ENCODE peak calls at places on chromosomes 11 and 22, in seven cellular contexts. One of them, this sample, is unnamed.

GRCh38 chr11:12244156-12244555 is 133.2 kb upstream of the PARVA start:
- DNase-seq in mesendoderm: no peak
- DNase-seq in H1: no peak
- DNase-seq in H9: no peak
- DNase-seq in neuronal stem cell: no peak
- DNase-seq in mesenchymal stem cell: no peak
- DNase-seq in IMR-90: no peak
- DNase-seq in this sample: no peak

GRCh38 chr11:20097319-20098221 is 62.7 kb downstream of the DBX1 start:
- DNase-seq in H9: no peak
- DNase-seq in neuronal stem cell: no peak
- DNase-seq in H1: no peak
- DNase-seq in mesenchymal stem cell: peak; percentile 63
- DNase-seq in mesendoderm: no peak
- DNase-seq in IMR-90: peak; percentile 93
- DNase-seq in this sample: no peak

GRCh38 chr22:49992921-49993648 is 19.5 kb downstream of the IL17REL start:
- DNase-seq in H1: peak; percentile 73
- DNase-seq in mesendoderm: peak; percentile 58
- DNase-seq in neuronal stem cell: no peak
- DNase-seq in mesenchymal stem cell: peak; percentile 57
- DNase-seq in H9: peak; percentile 74
- DNase-seq in IMR-90: peak; percentile 43
- DNase-seq in this sample: peak; percentile 26

GRCh38 chr11:39975091-39975490 is 1484.4 kb downstream of the LRRC4C start:
- DNase-seq in mesendoderm: no peak
- DNase-seq in H9: no peak
- DNase-seq in IMR-90: no peak
- DNase-seq in neuronal stem cell: no peak
- DNase-seq in H1: no peak
- DNase-seq in mesenchymal stem cell: no peak
- DNase-seq in this sample: no peak

GRCh38 chr11:118437046-118437735 is 899 bp downstream of the KMT2A start:
- DNase-seq in mesendoderm: peak; percentile 85
- DNase-seq in H1: peak; percentile 65
- DNase-seq in mesenchymal stem cell: peak; percentile 73
- DNase-seq in IMR-90: peak; percentile 35
- DNase-seq in neuronal stem cell: peak; percentile 54
- DNase-seq in H9: peak; percentile 56
- DNase-seq in this sample: peak; percentile 28

GRCh38 chr11:33701302-33701701 is 676 bp upstream of the C11orf91 start:
- DNase-seq in H1: no peak
- DNase-seq in IMR-90: peak; percentile 51
- DNase-seq in mesenchymal stem cell: no peak
- DNase-seq in mesendoderm: no peak
- DNase-seq in H9: no peak
- DNase-seq in neuronal stem cell: no peak
- DNase-seq in this sample: peak; percentile 53

GRCh38 chr11:28636566-28636965 is 528.4 kb downstream of the METTL15 start:
- DNase-seq in neuronal stem cell: no peak
- DNase-seq in mesenchymal stem cell: no peak
- DNase-seq in H1: no peak
- DNase-seq in IMR-90: peak; percentile 49
- DNase-seq in H9: no peak
- DNase-seq in mesendoderm: no peak
- DNase-seq in this sample: no peak

GRCh38 chr22:42608481-42609361 is 6.0 kb downstream of the POLDIP3 start:
- DNase-seq in mesenchymal stem cell: peak; percentile 75
- DNase-seq in H9: no peak
- DNase-seq in neuronal stem cell: peak; percentile 33
- DNase-seq in IMR-90: peak; percentile 76
- DNase-seq in mesendoderm: peak; percentile 58
- DNase-seq in H1: no peak
- DNase-seq in this sample: peak; percentile 23

GRCh38 chr11:111387318-111387863 is 8.3 kb upstream of the POU2AF1 start:
- DNase-seq in neuronal stem cell: no peak
- DNase-seq in H1: no peak
- DNase-seq in mesenchymal stem cell: no peak
- DNase-seq in mesendoderm: no peak
- DNase-seq in H9: no peak
- DNase-seq in IMR-90: no peak
- DNase-seq in this sample: no peak

GRCh38 chr11:67230406-67230805 is 35.9 kb upstream of the GRK2 start:
- DNase-seq in mesendoderm: no peak
- DNase-seq in H9: no peak
- DNase-seq in IMR-90: no peak
- DNase-seq in mesenchymal stem cell: no peak
- DNase-seq in H1: no peak
- DNase-seq in neuronal stem cell: no peak
- DNase-seq in this sample: no peak

GRCh38 chr11:120516461-120517389 is 5.2 kb downstream of the GRIK4 start:
- DNase-seq in mesenchymal stem cell: no peak
- DNase-seq in H9: no peak
- DNase-seq in H1: no peak
- DNase-seq in mesendoderm: peak; percentile 53
- DNase-seq in neuronal stem cell: no peak
- DNase-seq in IMR-90: no peak
- DNase-seq in this sample: no peak

GRCh38 chr11:29333993-29334780 is 682.6 kb downstream of the KCNA4 start:
- DNase-seq in H9: peak; percentile 25
- DNase-seq in neuronal stem cell: peak; percentile 18
- DNase-seq in H1: no peak
- DNase-seq in mesendoderm: peak; percentile 65
- DNase-seq in IMR-90: peak; percentile 88
- DNase-seq in mesenchymal stem cell: peak; percentile 79
- DNase-seq in this sample: no peak

GRCh38 chr11:77779935-77780334 is 40.6 kb downstream of the RSF1 start:
- DNase-seq in mesenchymal stem cell: peak; percentile 41
- DNase-seq in mesendoderm: peak; percentile 60
- DNase-seq in H1: no peak
- DNase-seq in IMR-90: peak; percentile 54
- DNase-seq in neuronal stem cell: peak; percentile 30
- DNase-seq in H9: no peak
- DNase-seq in this sample: no peak

GRCh38 chr11:75271730-75272129 is 31.2 kb downstream of the TPBGL start:
- DNase-seq in IMR-90: no peak
- DNase-seq in neuronal stem cell: no peak
- DNase-seq in H1: no peak
- DNase-seq in H9: no peak
- DNase-seq in mesendoderm: no peak
- DNase-seq in mesenchymal stem cell: no peak
- DNase-seq in this sample: no peak

GRCh38 chr22:26800858-26801257 is 143.5 kb downstream of the MIAT start:
- DNase-seq in neuronal stem cell: peak; percentile 54
- DNase-seq in mesendoderm: peak; percentile 73
- DNase-seq in mesenchymal stem cell: peak; percentile 76
- DNase-seq in H1: peak; percentile 79
- DNase-seq in IMR-90: peak; percentile 76
- DNase-seq in H9: peak; percentile 84
- DNase-seq in this sample: no peak

GRCh38 chr22:48885271-48885918 is 942.3 kb downstream of the BRD1 start:
- DNase-seq in H1: no peak
- DNase-seq in mesenchymal stem cell: no peak
- DNase-seq in H9: peak; percentile 24
- DNase-seq in IMR-90: no peak
- DNase-seq in mesendoderm: no peak
- DNase-seq in neuronal stem cell: no peak
- DNase-seq in this sample: no peak

GRCh38 chr11:100692290-100692689 is 5.2 kb downstream of the ARHGAP42 start:
- DNase-seq in H1: no peak
- DNase-seq in IMR-90: no peak
- DNase-seq in mesendoderm: no peak
- DNase-seq in neuronal stem cell: no peak
- DNase-seq in mesenchymal stem cell: no peak
- DNase-seq in H9: no peak
- DNase-seq in this sample: peak; percentile 32

GRCh38 chr11:96116341-96116740 is 192.4 kb upstream of the MTMR2 start:
- DNase-seq in neuronal stem cell: no peak
- DNase-seq in IMR-90: peak; percentile 40
- DNase-seq in H1: no peak
- DNase-seq in mesenchymal stem cell: no peak
- DNase-seq in mesendoderm: no peak
- DNase-seq in H9: no peak
- DNase-seq in this sample: no peak
- H2AK5ac ChIP-seq in neuronal stem cell: no peak overlapping the region
- H2AK5ac ChIP-seq in IMR-90: no peak overlapping the region
- H2AK5ac ChIP-seq in H1: no peak overlapping the region
- H2AK5ac ChIP-seq in mesenchymal stem cell: no peak overlapping the region
- H2AK5ac ChIP-seq in mesendoderm: no peak overlapping the region
- H2AK5ac ChIP-seq in H9: no peak overlapping the region
- H2AK5ac ChIP-seq in this sample: no peak overlapping the region

DNA sequence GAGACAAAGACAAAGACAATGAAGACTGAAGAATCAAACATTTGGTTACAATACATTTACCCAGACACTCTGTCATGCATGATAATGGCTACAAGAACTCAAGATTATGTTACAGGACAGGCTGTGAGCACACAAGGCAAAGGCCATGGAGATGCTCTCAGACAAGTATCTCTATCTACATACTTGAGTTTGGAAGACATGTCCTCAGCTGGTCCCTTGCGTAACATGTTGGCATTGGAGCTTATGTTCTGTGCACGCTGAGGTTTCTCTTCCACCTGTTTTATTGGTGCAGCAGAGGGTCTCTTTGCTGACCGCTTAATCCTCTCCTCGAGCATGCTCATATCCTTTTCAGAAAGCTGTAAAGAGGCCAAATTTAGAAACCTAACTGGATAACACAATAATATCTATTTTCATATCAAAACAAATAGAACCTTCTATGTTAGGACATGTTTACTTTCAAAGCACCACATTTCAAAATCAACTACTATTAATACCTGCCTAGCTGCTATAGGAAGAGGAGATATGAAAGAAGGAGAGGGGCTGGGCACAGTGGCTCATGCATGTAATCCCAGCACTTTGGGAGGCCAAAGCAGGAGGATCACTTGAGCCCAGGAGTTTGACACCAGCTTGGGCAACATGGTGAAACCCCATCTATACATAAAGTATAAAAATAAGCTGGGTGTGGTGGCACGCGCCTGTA is 41.6 kb downstream of the F2 start:
- DNase-seq in neuronal stem cell: no peak
- DNase-seq in H1: no peak
- DNase-seq in H9: no peak
- DNase-seq in IMR-90: no peak
- DNase-seq in mesendoderm: no peak
- DNase-seq in mesenchymal stem cell: no peak
- DNase-seq in this sample: no peak
- H2AK5ac ChIP-seq in neuronal stem cell: no peak overlapping the region
- H2AK5ac ChIP-seq in H1: no peak overlapping the region
- H2AK5ac ChIP-seq in H9: no peak overlapping the region
- H2AK5ac ChIP-seq in IMR-90: no peak overlapping the region
- H2AK5ac ChIP-seq in mesendoderm: no peak overlapping the region
- H2AK5ac ChIP-seq in mesenchymal stem cell: no peak overlapping the region
- H2AK5ac ChIP-seq in this sample: no peak overlapping the region

GRCh38 chr11:117225553-117226170 is 6.2 kb downstream of the PCSK7 start:
- DNase-seq in H1: no peak
- DNase-seq in IMR-90: no peak
- DNase-seq in neuronal stem cell: no peak
- DNase-seq in mesenchymal stem cell: no peak
- DNase-seq in H9: no peak
- DNase-seq in mesendoderm: no peak
- DNase-seq in this sample: no peak

GRCh38 chr11:117222991-117223740 is 8.7 kb downstream of the PCSK7 start:
- DNase-seq in mesendoderm: no peak
- DNase-seq in H1: no peak
- DNase-seq in mesenchymal stem cell: no peak
- DNase-seq in H9: no peak
- DNase-seq in IMR-90: no peak
- DNase-seq in neuronal stem cell: no peak
- DNase-seq in this sample: no peak

GRCh38 chr11:117221775-117222517 is 9.9 kb downstream of the PCSK7 start:
- DNase-seq in IMR-90: peak; percentile 72
- DNase-seq in H1: no peak
- DNase-seq in mesendoderm: no peak
- DNase-seq in neuronal stem cell: no peak
- DNase-seq in mesenchymal stem cell: no peak
- DNase-seq in H9: no peak
- DNase-seq in this sample: no peak

GRCh38 chr11:117226388-117227385 is 5.2 kb downstream of the PCSK7 start:
- DNase-seq in mesendoderm: peak; percentile 85
- DNase-seq in neuronal stem cell: peak; percentile 75
- DNase-seq in H1: no peak
- DNase-seq in H9: peak; percentile 52
- DNase-seq in mesenchymal stem cell: peak; percentile 85
- DNase-seq in IMR-90: peak; percentile 78
- DNase-seq in this sample: peak; percentile 90

DNA sequence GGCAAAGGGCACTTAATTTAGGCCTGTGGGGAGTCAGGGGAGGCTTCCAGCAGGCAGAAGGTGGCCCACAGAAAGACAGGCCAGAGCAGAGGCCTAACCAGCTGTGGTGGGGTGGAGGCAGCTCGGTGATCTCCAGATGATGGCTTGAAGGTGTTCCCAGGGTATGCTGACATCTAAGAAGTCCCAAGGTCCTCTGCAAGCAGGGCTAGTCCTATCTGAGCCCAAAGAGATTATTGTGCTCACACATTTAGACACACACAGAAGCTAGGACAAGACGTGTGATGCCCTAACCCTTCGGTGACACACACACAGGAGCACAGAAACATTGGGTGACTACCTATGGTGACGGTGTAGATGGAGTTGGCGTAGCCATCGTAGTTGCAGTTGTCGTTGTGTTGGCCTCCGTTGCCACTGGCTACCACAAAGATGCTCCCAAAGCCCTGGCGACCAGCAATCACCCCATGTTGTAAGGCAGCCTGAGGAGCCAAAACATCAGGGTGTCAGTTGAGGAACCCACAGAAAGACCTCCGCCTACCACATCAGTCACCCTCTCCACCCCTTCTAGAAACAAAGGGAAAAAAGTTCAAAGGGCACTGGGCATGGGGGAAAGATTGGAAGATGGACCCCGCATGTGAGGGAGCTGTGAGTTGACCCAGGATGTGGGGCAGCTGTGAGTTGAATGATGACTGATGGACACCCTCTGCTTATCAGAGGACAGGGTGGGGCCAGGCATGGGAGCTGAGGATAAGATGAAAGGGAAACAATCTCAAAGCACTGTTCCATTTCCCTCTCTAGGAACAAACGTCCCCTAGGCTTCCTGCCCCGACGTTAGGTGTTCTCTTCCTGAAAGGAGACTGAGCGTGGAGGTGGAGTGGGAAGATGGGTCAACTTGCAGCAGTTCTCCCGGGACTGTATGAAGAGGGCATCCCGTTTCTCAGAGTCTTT is 7.9 kb downstream of the PCSK7 start:
- DNase-seq in H1: no peak
- DNase-seq in mesendoderm: no peak
- DNase-seq in neuronal stem cell: no peak
- DNase-seq in mesenchymal stem cell: no peak
- DNase-seq in IMR-90: no peak
- DNase-seq in H9: no peak
- DNase-seq in this sample: no peak
- H2AK5ac ChIP-seq in H1: no peak overlapping the region
- H2AK5ac ChIP-seq in mesendoderm: no peak overlapping the region
- H2AK5ac ChIP-seq in neuronal stem cell: no peak overlapping the region
- H2AK5ac ChIP-seq in mesenchymal stem cell: no peak overlapping the region
- H2AK5ac ChIP-seq in IMR-90: peak overlapping the region; percentile 93
- H2AK5ac ChIP-seq in H9: no peak overlapping the region
- H2AK5ac ChIP-seq in this sample: no peak overlapping the region

DNA sequence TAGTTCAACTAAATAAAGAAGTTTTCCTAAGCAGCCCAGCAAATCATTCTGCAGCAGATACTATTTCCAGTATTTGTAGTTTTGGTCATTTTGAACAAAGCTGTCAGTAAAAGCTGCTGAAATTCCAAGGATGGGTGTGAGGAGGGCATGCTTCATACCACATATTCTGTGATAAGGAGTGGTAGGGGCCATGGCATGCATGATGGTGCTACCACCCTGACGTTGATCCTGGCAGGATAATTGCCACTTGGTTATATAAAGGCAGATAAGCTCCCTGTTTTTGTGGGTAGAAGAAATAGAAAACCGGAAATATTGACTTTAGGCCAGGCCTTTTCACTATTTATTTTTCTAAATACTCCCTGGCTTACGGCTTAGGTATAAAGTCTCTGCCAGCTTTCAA is 33.1 kb upstream of the L3MBTL2 start:
- DNase-seq in neuronal stem cell: no peak
- DNase-seq in H1: no peak
- DNase-seq in mesenchymal stem cell: no peak
- DNase-seq in H9: no peak
- DNase-seq in IMR-90: no peak
- DNase-seq in mesendoderm: no peak
- DNase-seq in this sample: no peak
- H2AK5ac ChIP-seq in neuronal stem cell: no peak overlapping the region
- H2AK5ac ChIP-seq in H1: no peak overlapping the region
- H2AK5ac ChIP-seq in mesenchymal stem cell: no peak overlapping the region
- H2AK5ac ChIP-seq in H9: no peak overlapping the region
- H2AK5ac ChIP-seq in IMR-90: no peak overlapping the region
- H2AK5ac ChIP-seq in mesendoderm: no peak overlapping the region
- H2AK5ac ChIP-seq in this sample: no peak overlapping the region

This sample was measured in trophoblast cell.